ENCODE peak calls at places on chromosomes 5 and 9, in six cellular contexts. B, G, U, Y, N and F are unnamed samples. For H3K36me3, the result is how much of the 10 kb centered on the place peaks cover.

GRCh38 chr5:76074487-76074886 is 8.7 kb upstream of the SV2C start:
- DNase-seq in B (no peak), G (peak), U (no peak), Y (no peak), N (no peak), F (no peak)

GRCh38 chr5:60672693-60673264 is 27.2 kb downstream of the DEPDC1B start:
- DNase-seq in B (no peak), Y (no peak), G (peak), N (no peak), U (no peak), F (no peak)

GRCh38 chr5:131661931-131662330 is 26.9 kb upstream of the RAPGEF6 start:
- DNase-seq in N (no peak), Y (no peak), U (no peak), B (no peak), G (no peak), F (no peak)

GRCh38 chr5:34838785-34839714 is at the start of gene TTC23L:
- DNase-seq in N (peak), B (peak), G (peak), Y (peak), U (peak), F (peak)

GRCh38 chr5:83839256-83839655 is 118.6 kb upstream of the HAPLN1 start:
- DNase-seq in B (no peak), N (no peak), U (no peak), Y (no peak), G (no peak), F (no peak)

GRCh38 chr9:22037954-22038690 is 29.0 kb upstream of the CDKN2B start:
- DNase-seq in Y (no peak), U (no peak), B (no peak), G (no peak), N (no peak), F (no peak)

GRCh38 chr9:123544007-123544827 is 188.2 kb downstream of the CRB2 start:
- DNase-seq in N (no peak), B (no peak), U (peak), Y (no peak), G (no peak), F (no peak)

GRCh38 chr5:96050273-96050880 is 88.7 kb upstream of the ELL2 start:
- DNase-seq in U (no peak), G (no peak), N (no peak), Y (no peak), B (no peak), F (no peak)

GRCh38 chr9:70034292-70034711 is 9.3 kb upstream of the MAMDC2 start:
- DNase-seq in B (no peak), N (no peak), Y (no peak), G (no peak), U (no peak), F (no peak)

GRCh38 chr5:57495285-57495684 is 12.7 kb upstream of the ACTBL2 start:
- DNase-seq in B (no peak), G (no peak), U (no peak), N (no peak), Y (no peak), F (no peak)

GRCh38 chr9:81225586-81225985 is 463.8 kb downstream of the TLE1 start:
- DNase-seq in U (no peak), B (no peak), G (no peak), Y (no peak), N (no peak), F (no peak)
- TF ChIP-seq CTCF in U (no peak), B (no peak), G (no peak), Y (no peak), N (no peak), F (no peak)

GRCh38 chr9:134709512-134710270 is 68.1 kb downstream of the COL5A1 start:
- DNase-seq in B (peak), U (no peak), G (no peak), N (no peak), Y (peak), F (no peak)
- H3K36me3 ChIP-seq in B (under half), U (under half), G (under half), N (under half), Y (under half), F (half or more)

DNA sequence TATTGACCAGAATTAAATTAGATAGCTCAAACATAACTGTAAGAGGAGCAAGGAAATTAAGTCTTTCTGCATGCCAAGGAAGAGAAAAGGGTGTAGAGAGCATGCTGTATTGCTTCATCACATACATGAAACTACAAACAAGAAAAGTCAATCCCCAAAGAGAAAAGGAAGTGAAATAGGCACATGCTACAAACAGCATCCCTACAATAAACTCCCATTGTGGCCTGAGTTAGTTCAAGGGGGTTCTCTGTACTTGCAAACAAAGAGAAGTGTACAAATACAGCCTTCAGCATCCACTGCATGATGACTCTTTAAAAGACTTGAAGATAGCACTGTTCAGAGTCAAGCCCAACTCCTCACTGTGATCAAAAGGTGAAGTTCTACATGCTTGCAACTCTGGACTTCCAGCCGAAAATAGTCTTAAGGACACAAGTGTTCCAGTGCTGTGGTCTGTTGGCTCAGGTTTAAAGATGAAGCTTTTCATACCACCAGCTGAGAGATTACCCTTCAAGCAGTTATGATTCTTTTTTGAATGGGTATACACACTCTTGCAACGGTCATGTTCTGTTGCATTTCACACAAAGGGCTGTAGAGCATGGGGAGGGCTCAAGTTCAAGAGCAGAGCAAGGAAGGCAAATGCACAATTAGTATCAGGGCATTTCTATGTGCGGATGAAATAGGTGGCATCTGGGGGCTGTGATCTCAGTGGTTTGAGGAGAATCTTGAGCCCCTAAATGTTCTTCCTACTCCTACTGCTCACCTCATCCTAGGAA is 534.5 kb downstream of the EBF1 start:
- DNase-seq in G (no peak), B (no peak), Y (no peak), N (no peak), U (no peak), F (no peak)
- H3K4me3 ChIP-seq in G (no peak), B (no peak), Y (no peak), N (no peak), U (no peak), F (no peak)

DNA sequence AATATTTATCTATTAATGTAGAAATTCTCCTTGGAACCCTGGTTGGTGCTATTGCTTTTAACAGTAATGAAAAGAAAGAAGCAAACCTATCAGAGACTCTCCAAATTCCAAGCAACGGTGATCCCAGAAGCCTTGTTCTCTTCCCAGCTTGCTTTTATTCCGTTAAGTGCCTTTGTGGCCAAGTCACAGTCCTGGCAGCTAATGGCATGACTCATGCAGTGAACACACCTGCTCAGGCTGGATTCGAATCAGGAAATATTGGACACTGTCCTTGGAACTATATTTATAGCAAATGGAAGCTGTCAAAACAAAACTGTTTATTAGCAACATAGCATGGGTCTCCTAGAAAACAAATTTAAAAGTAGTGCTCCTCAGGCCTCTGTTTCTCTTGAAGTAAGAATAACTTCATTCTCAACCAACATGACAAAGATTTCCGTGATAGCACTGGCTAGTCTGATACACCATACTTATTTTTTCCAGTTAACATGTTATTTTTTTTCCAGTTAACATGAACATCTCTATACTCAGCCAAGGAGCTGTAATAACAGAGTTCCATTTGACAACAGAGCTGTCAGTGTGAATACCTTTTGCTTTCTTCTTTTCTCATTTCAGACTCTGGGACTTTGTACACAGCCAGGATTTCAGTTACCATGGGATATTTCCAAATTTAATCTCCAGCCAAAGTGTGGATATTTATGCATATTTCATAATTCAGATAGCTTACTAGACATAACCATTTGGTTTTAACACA is 502.4 kb downstream of the GADD45G start:
- DNase-seq in Y (peak), N (no peak), B (peak), U (peak), G (peak), F (no peak)
- TF ChIP-seq CTCF in Y (no peak), N (no peak), B (no peak), U (no peak), G (no peak), F (no peak)